ENCODE peak calls at places on chromosomes 1 and 21, in four cellular contexts. M is mammary epithelial cell, E is HFFc6, I is bronchial epithelial cell. H is an unnamed sample.

GRCh38 chr21:39022901-39023693 is 160.2 kb downstream of the PSMG1 start:
- DNase-seq in I (no peak), E (no peak), M (no peak), H (peak)

GRCh38 chr1:182337736-182338571 is 53.6 kb downstream of the GLUL start:
- DNase-seq in M (no peak), I (no peak), E (no peak), H (no peak)

GRCh38 chr1:35557118-35557610 is at the start of gene KIAA0319L:
- DNase-seq in E (peak), I (no peak), M (no peak), H (peak)

GRCh38 chr1:21932127-21932526 is 5.0 kb downstream of the HSPG2 start:
- DNase-seq in I (peak), E (peak), M (peak), H (no peak)

GRCh38 chr1:21449906-21450305 is 10.0 kb downstream of the NBPF3 start:
- DNase-seq in E (no peak), I (no peak), M (peak), H (no peak)

GRCh38 chr1:113531321-113531720 is 141.0 kb downstream of the MAGI3 start:
- DNase-seq in M (no peak), I (no peak), E (no peak), H (no peak)

GRCh38 chr1:100597069-100597741 is 59.3 kb downstream of the GPR88 start:
- DNase-seq in I (peak), M (peak), E (peak), H (no peak)

GRCh38 chr1:55060133-55060999 is 21.0 kb downstream of the PCSK9 start:
- DNase-seq in E (no peak), I (peak), M (no peak), H (no peak)

GRCh38 chr1:94737124-94737998 is 82.8 kb upstream of the SLC44A3 start:
- DNase-seq in M (no peak), E (no peak), I (peak), H (no peak)

GRCh38 chr1:111738436-111739221 is 566 bp downstream of the INKA2 start:
- DNase-seq in E (no peak), M (peak), I (peak), H (peak)

GRCh38 chr21:16608209-16608830 is 878.5 kb downstream of the USP25 start:
- DNase-seq in E (peak), I (peak), M (peak), H (no peak)

GRCh38 chr1:174671826-174672225 is 224.1 kb downstream of the GPR52 start:
- DNase-seq in M (no peak), I (peak), E (no peak), H (no peak)

GRCh38 chr1:3909615-3910014 is 9.5 kb upstream of the C1orf174 start:
- DNase-seq in E (no peak), M (no peak), I (no peak), H (no peak)

GRCh38 chr1:58971629-58972140 is 187.8 kb upstream of the JUN start:
- DNase-seq in E (no peak), I (peak), M (peak), H (no peak)

GRCh38 chr1:159900086-159900680 is at the start of gene CFAP45:
- DNase-seq in M (peak), E (no peak), I (peak), H (peak)

GRCh38 chr1:48254254-48254653 is 31.7 kb downstream of the SLC5A9 start:
- DNase-seq in E (no peak), I (no peak), M (no peak), H (no peak)

GRCh38 chr1:227787513-227788278 is 27.8 kb upstream of the PRSS38 start:
- DNase-seq in I (peak), E (peak), M (peak), H (peak)

GRCh38 chr1:150895618-150896017 is 8.7 kb downstream of the CTXND2 start:
- DNase-seq in I (peak), M (peak), E (peak), H (no peak)

GRCh38 chr1:59105548-59106507 is 191.1 kb upstream of the FGGY start:
- DNase-seq in M (no peak), I (no peak), E (no peak), H (no peak)

GRCh38 chr1:15974855-15975254 is 1.0 kb downstream of the ZBTB17 start:
- DNase-seq in M (peak), I (peak), E (no peak), H (no peak)

GRCh38 chr1:156291226-156292061 is 4.0 kb downstream of the GLMP start:
- DNase-seq in E (peak), I (peak), M (no peak), H (peak)

GRCh38 chr1:159960721-159961381 is 6.8 kb upstream of the SLAMF9 start:
- DNase-seq in M (peak), E (peak), I (peak), H (no peak)

GRCh38 chr1:7046314-7046713 is 261.1 kb downstream of the CAMTA1 start:
- DNase-seq in M (peak), I (peak), E (peak), H (no peak)

GRCh38 chr1:84073266-84073665 is 70.8 kb upstream of the PRKACB start:
- DNase-seq in I (no peak), M (no peak), E (peak), H (no peak)

GRCh38 chr1:19315378-19316206 is 3.5 kb downstream of the SLC66A1 start:
- DNase-seq in M (peak), E (peak), I (peak), H (peak)

GRCh38 chr1:1678581-1679380 is 13.8 kb downstream of the SLC35E2B start:
- DNase-seq in M (no peak), E (no peak), I (no peak), H (peak)
- TF ChIP-seq CTCF in M (no peak), E (no peak), I (peak), H (peak)

DNA sequence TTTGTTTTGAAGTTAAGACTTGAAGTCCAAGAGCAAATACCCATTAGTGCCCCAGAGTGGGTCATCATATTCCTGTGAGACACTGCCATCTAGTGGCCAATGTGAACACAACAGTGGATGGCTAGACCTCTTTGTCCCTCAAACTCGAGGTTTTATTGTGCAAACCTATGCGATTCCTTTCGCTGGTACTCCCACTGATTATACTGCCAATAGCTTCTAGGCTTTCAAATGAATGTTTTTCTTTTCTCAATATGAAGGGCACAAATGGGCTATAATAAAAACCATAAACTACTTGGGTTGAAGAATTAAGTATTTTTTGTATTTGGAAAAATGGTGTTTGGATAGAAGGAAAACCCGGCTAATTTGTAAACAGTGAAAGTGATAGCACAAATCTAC is 100.4 kb upstream of the ZNF281 start:
- DNase-seq in E (peak), I (peak), M (peak), H (peak)
- TF ChIP-seq CTCF in E (peak), I (peak), M (peak), H (peak)

DNA sequence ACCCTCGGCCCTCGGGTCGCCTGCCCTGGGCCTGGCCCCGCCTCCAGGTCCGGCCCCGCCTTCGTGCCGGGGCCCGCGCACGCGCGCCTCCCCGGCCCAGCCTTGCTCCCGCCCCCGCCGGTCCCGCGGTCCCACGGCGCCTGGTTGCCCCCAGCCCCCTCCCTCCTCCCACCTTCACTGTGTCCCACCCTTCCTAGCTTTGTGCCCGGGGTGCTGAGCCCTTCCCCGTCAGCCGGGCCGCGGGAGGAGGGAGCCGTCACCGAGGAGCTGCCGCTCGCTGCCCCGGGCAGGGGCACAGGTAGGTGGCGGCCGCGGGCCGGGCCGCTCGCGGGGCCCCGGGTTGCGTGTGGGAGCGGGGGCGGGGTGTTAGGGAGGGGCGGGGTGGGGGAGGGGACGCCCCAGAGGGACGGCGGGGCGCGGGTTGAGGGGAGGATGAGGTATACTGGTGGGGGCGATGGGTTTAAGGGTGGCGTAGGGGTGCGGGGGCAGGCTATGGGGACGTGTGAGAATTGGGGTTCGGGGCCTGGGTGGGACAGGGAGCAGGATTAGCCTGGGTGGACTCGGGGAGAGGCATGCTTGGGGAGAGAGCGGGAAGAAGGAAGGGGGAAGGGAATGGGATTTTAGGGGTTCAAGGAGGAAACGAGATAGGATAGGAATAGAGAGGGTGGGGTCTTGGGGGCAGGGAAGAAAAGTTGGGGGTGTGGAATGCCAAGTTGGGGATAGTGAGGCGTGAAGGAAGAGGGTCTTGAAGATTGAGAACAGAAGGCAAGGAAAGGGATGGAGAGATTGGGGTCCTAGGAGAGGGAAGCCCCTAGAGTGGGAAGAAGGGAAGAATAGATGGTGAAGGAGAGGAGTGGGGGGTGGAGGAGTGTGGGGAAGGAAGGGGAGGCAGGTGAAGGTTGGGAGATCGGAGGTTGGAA is at the start of gene LRRC42:
- DNase-seq in M (no peak), E (no peak), I (no peak), H (no peak)
- TF ChIP-seq CTCF in M (no peak), E (no peak), I (peak), H (no peak)

DNA sequence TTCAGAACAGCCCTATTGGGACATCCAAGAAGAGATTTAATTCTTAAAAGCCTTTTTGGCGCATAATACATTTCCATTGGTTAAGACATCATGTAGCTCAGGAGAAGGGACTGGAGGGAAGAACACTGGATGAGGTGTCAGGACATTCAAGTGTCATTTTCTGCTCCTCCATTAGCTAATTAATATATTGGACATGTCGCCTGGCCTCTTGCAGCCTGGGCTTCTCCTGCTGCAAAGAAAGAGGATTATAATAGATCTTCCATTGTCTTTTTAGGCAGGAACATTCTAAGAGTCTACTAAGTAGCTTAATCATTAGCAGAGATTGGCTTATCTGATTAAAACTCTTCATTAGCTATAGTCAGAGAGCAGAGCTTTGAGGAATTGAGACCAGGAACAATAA is 151.7 kb upstream of the COA6 start:
- DNase-seq in M (no peak), I (no peak), E (no peak), H (no peak)
- TF ChIP-seq CTCF in M (no peak), I (no peak), E (no peak), H (no peak)

GRCh38 chr1:237795558-237795957 is 95.2 kb downstream of the ZP4 start:
- DNase-seq in M (no peak), E (no peak), I (no peak), H (no peak)

GRCh38 chr1:237804516-237804915 is 86.2 kb downstream of the ZP4 start:
- DNase-seq in M (no peak), E (no peak), I (no peak), H (no peak)

GRCh38 chr1:237794071-237794470 is 96.7 kb downstream of the ZP4 start:
- DNase-seq in M (peak), E (no peak), I (peak), H (no peak)

DNA sequence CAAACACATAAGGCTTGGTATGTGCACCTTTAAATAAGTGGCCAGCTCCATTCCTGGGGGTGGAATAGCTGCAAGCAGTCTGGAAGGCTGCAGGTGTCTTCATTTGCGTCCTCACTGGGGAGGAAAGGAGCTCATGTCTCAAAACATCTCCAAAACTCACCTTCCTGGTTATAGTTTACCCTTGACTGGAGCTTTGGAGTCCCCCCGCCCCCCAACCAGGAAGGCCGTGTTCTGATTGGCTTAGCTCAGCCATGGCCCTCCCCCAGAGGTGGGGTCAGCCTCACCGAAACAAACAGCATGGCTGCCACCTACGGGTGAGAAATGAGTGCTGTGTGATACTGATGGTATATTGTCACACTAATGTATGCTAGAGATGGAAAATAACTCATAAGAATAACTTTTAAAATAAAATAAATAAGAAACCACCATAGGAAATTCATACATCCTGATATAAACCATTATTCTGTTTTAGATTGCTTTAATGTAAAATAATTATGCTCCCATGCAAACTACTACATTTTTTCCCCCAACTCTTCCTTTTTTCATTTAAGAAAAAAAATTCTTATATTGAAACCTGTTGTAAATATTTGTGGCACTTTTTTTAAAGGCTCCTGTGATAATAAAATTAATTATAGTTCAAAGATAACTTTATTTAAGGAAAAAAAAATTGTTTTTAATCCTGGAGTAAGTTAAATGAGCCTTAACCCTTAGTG is 90.8 kb downstream of the ZP4 start:
- DNase-seq in I (peak), E (peak), M (peak), H (peak)
- TF ChIP-seq CTCF in I (peak), E (peak), M (peak), H (peak)